ENCODE peak calls at places on chromosomes 6 and 20, in five cellular contexts. O is dorsolateral prefrontal cortex, Q is fibroblast of mammary gland, T is mucosa of descending colon, G is GM23338. B is an unnamed sample.

GRCh38 chr6:81753709-81754678 is 1.5 kb upstream of the TENT5A start:
- DNase-seq in O (peak; percentile 74), Q (peak; percentile 68), T (peak; percentile 94), G (peak; percentile 77), B (no peak)

GRCh38 chr20:49713779-49714712 is at the start of gene B4GALT5:
- DNase-seq in O (peak; percentile 86), Q (peak; percentile 43), T (peak; percentile 71), G (peak; percentile 95), B (peak; percentile 42)

GRCh38 chr6:148780918-148781436 is 34.1 kb downstream of the UST start:
- DNase-seq in O (no peak), Q (no peak), T (no peak), G (no peak), B (no peak)

GRCh38 chr20:58851969-58852458 is 502 bp upstream of the GNAS start:
- DNase-seq in O (no peak), Q (no peak), T (no peak), G (no peak), B (no peak)

GRCh38 chr20:24382775-24383174 is 86.7 kb upstream of the SYNDIG1 start:
- DNase-seq in O (peak; percentile 30), Q (no peak), T (peak; percentile 32), G (no peak), B (no peak)

GRCh38 chr6:51855310-51856082 is 231.9 kb downstream of the PKHD1 start:
- DNase-seq in O (no peak), Q (peak; percentile 63), T (peak; percentile 73), G (peak; percentile 95), B (peak; percentile 4)

GRCh38 chr20:59784365-59785117 is 148.9 kb downstream of the SYCP2 start:
- DNase-seq in O (no peak), Q (no peak), T (no peak), G (no peak), B (no peak)

GRCh38 chr20:2545594-2545993 is 9.2 kb downstream of the TMC2 start:
- DNase-seq in O (no peak), Q (no peak), T (no peak), G (no peak), B (no peak)

GRCh38 chr6:137315081-137315480 is 95.9 kb upstream of the IFNGR1 start:
- DNase-seq in O (no peak), Q (no peak), T (no peak), G (peak; percentile 17), B (no peak)

GRCh38 chr6:34235605-34236422 is 859 bp upstream of the HMGA1 start:
- DNase-seq in O (no peak), Q (peak; percentile 85), T (peak; percentile 75), G (peak; percentile 95), B (peak; percentile 49)

GRCh38 chr6:105482956-105483355 is 80.1 kb upstream of the PREP start:
- DNase-seq in O (no peak), Q (no peak), T (no peak), G (no peak), B (no peak)

GRCh38 chr6:105483492-105483891 is 80.6 kb upstream of the PREP start:
- DNase-seq in O (no peak), Q (peak; percentile 58), T (no peak), G (no peak), B (peak; percentile 47)

GRCh38 chr6:105484238-105485161 is 81.6 kb upstream of the PREP start:
- DNase-seq in O (no peak), Q (peak; percentile 58), T (peak; percentile 9), G (peak; percentile 74), B (no peak)

GRCh38 chr6:105485456-105485855 is 82.6 kb upstream of the PREP start:
- DNase-seq in O (no peak), Q (no peak), T (peak; percentile 14), G (no peak), B (no peak)

DNA sequence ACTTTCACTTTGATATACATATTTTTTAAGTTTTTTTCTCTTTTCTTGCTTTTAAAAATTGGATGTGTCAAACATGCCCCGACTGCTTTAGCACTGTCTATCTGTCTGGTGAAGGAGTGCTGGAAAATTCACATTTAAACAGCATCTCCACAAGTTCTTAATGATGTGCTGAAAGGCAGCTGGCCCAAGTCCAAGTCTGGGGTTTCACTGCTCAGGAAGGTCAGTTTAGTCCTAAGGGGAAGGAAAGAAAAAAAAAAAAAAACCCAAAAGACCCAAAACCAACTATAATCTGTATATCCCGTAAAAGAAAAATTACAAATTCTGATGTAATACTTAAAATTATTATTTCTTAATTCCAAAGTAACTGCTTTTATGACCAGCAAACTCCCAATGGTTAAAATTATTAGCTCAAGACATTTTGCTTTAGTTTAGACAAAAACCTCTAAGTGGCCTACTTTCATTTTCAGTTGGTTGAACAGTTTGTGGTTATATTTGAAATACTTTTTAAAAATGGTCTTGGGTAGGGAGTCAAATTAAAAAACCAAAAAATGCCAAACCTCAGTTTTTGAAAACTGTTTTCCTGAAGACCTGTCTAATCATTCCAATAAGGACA is 79.5 kb upstream of the PREP start:
- DNase-seq in O (no peak), Q (peak; percentile 68), T (peak; percentile 53), G (no peak), B (peak; percentile 82)
- H3K4me3 ChIP-seq in O (no peak overlapping the region), Q (no peak overlapping the region), T (no peak overlapping the region), G (no peak overlapping the region), B (no peak overlapping the region)

DNA sequence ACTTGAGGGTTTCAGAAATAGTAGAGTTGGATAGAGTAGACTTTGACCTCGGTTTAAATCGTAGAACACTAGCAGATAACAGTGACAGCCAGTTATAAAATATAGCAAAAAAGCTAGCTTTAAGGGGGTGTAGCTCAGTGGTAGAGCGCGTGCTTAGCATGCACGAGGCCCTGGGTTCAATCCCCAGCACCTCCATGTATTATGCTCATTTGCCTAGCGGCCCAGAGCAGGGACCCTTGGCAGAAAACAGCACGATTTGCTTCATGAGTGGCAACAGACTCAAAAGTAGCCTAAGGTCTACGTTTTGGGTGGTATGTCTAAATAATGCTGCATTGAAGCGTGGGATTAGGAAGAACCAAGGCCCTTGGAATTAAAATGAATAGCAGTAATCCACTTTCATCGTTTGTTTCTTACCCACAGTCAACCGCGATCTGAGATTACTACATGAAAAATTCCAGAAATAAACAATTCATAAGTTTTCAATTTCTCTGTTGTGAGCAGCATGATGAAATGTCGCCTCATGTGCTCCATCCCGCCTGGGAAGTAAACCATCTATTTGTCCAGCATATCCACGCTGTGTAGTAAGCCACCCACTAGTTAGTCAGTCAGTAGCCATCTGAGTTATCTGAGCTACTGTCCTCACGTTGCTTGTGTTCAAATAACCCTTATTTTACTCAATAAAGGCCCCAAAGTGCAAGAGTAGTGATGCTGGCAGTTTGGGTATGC is 184.9 kb downstream of the GPX5 start:
- DNase-seq in O (no peak), Q (peak; percentile 82), T (no peak), G (peak; percentile 80), B (no peak)
- H3K4me3 ChIP-seq in O (no peak overlapping the region), Q (peak overlapping the region; percentile 61), T (no peak overlapping the region), G (peak overlapping the region; percentile 93), B (no peak overlapping the region)

GRCh38 chr6:73580247-73581149 is 59.7 kb upstream of the EEF1A1 start:
- DNase-seq in O (peak; percentile 81), Q (peak; percentile 97), T (peak; percentile 68), G (peak; percentile 98), B (peak; percentile 94)

GRCh38 chr6:73581293-73581692 is 60.5 kb upstream of the EEF1A1 start:
- DNase-seq in O (no peak), Q (no peak), T (no peak), G (no peak), B (no peak)

GRCh38 chr6:73585566-73586415 is 65.0 kb upstream of the EEF1A1 start:
- DNase-seq in O (peak; percentile 46), Q (peak; percentile 80), T (peak; percentile 77), G (peak; percentile 70), B (peak; percentile 52)

GRCh38 chr6:73586416-73586974 is 65.7 kb upstream of the EEF1A1 start:
- DNase-seq in O (no peak), Q (peak; percentile 40), T (no peak), G (no peak), B (no peak)
- H3K4me3 ChIP-seq in O (peak overlapping the region; percentile 15), Q (no peak overlapping the region), T (no peak overlapping the region), G (peak overlapping the region; percentile 2), B (no peak overlapping the region)

DNA sequence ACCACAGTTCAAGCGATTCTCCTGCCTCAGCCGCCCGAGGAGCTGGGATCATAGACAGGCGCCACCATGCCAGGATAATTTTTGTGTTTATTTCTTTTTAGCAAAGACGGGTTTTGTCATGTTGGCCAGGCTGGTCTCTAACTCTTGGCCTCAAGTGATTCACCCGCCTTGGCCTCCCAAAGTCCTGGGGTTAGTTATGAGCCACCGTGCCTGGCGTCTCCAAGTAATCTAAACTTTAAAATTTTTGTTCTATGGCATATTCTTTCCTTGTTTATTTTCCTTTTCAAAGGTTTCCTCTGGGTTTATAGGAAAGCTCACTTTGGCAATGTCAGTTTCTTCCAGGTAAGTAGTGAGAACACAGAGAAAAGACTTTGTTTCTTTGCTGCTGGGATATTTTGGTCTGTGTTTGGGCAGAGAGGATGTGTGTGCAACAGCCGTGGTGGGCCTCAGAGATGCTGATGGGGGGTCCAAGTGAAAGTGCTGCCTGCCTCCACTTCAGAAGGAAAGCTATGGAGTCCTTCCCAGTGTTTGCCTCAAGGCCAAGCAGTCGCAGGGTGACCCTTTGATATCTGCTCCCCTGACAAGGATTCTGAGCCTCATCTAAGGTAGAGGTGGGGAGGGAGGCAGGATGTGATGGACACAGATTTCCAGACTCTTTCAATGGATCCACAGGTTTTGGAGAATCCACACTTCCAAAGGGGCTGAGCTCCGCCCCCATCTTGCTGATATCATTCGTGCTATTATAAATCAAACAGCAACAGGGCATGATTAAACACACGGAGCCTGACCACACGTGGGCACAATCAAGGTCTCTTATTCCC is 2.3 kb downstream of the LRP11 start:
- DNase-seq in O (no peak), Q (no peak), T (no peak), G (no peak), B (no peak)
- H3K4me3 ChIP-seq in O (peak overlapping the region; percentile 76), Q (peak overlapping the region; percentile 77), T (no peak overlapping the region), G (peak overlapping the region; percentile 89), B (peak overlapping the region; percentile 68)

DNA sequence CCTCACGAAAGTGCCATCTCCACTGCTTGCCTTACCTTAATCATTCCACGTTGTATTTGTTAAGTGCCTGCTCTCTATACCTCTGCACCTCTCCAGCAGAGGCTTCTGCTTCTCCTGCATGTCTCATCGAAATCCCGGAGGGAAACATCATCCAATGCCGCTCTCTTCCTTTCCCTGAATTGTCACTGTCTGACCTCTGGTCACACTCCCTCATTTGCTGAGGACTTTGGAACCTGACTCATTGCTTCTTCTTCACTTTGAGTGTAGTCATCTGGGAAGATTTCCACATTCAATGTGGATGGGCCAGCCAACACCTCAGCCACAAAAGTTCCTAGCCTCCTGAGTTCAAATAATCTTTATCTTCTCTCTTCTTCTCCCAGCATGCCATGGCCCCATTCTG is 78.9 kb upstream of the BEND6 start:
- DNase-seq in O (no peak), Q (peak; percentile 73), T (peak; percentile 73), G (no peak), B (no peak)
- H3K4me3 ChIP-seq in O (no peak overlapping the region), Q (no peak overlapping the region), T (no peak overlapping the region), G (no peak overlapping the region), B (no peak overlapping the region)

DNA sequence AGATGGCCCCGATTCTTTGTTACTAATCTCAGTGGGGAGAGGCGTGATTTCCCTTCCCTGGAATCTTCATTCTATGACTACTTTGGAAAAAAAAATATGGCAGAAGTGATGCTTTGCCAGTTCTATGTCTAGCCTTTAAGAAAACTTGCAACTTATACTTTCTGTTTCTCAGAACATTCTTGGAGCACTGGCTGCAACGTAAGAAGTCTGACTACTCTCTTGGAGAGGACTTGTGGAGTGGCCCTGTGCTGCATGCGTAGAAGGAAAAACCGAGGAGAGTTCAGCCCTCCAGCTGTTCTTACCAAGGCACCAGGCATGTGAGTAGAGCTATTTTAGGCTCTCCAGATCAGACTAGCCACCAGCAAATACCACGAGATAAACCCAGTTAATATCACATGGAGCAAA is 77.6 kb upstream of the STXBP5 start:
- DNase-seq in O (no peak), Q (no peak), T (no peak), G (peak; percentile 5), B (no peak)
- H3K4me3 ChIP-seq in O (no peak overlapping the region), Q (no peak overlapping the region), T (no peak overlapping the region), G (no peak overlapping the region), B (no peak overlapping the region)

GRCh38 chr6:104940881-104941693 is 15.8 kb upstream of the LIN28B start:
- DNase-seq in O (peak; percentile 63), Q (peak; percentile 26), T (peak; percentile 35), G (peak; percentile 85), B (no peak)
- H3K4me3 ChIP-seq in O (peak overlapping the region; percentile 35), Q (peak overlapping the region; percentile 22), T (no peak overlapping the region), G (peak overlapping the region; percentile 56), B (peak overlapping the region; percentile 53)